ENCODE peak calls at places on chromosomes 1 and 21, in seven cellular contexts. N is NCI-H1694 treated with DMSO at 0.1 percent for 48 hours, I is osteocyte, V is NCI-H187, A is T-helper 1 cell, G is EL, J is GM18507. M is an unnamed sample.

GRCh38 chr1:10451286-10451685 is 1.5 kb downstream of the CORT start:
- DNase-seq in J (no peak), V (no peak), I (peak), G (peak), N (no peak), A (no peak), M (no peak)

GRCh38 chr1:50976890-50977574 is 7.0 kb downstream of the CDKN2C start:
- DNase-seq in V (no peak), A (no peak), I (no peak), G (peak), J (no peak), N (peak), M (no peak)

GRCh38 chr21:17746920-17747319 is 72.2 kb downstream of the C21orf91 start:
- DNase-seq in N (no peak), V (no peak), A (no peak), J (no peak), I (no peak), G (no peak), M (no peak)

GRCh38 chr1:111597433-111597832 is 22.2 kb upstream of the RAP1A start:
- DNase-seq in V (no peak), I (no peak), G (no peak), J (no peak), N (no peak), A (no peak), M (no peak)

GRCh38 chr1:164786980-164787833 is 228.2 kb downstream of the PBX1 start:
- DNase-seq in V (peak), G (peak), A (peak), I (peak), J (peak), N (peak), M (no peak)

GRCh38 chr21:33825898-33826297 is 89.7 kb downstream of the ATP5PO start:
- DNase-seq in N (no peak), A (no peak), V (no peak), I (no peak), J (no peak), G (peak), M (no peak)

GRCh38 chr1:37033355-37034291 is 692 bp downstream of the GRIK3 start:
- DNase-seq in A (no peak), G (no peak), V (no peak), I (no peak), J (no peak), N (no peak), M (no peak)

GRCh38 chr1:154418062-154418897 is 13.1 kb downstream of the IL6R start:
- DNase-seq in I (no peak), G (no peak), J (no peak), N (no peak), V (no peak), A (no peak), M (no peak)

GRCh38 chr21:16420086-16420724 is 690.4 kb downstream of the USP25 start:
- DNase-seq in J (no peak), N (no peak), G (peak), I (no peak), A (no peak), V (no peak), M (no peak)